ENCODE peak calls at places on chromosomes 12 and 14, in four cellular contexts. L is GM12878, Q is H1, H is K562. M is an unnamed sample.

GRCh38 chr12:118922405-118922804 is 58.9 kb upstream of the SRRM4 start:
- DNase-seq in L (no peak), Q (peak; percentile 53), H (no peak), M (no peak)

GRCh38 chr12:46933947-46934346 is 108.2 kb upstream of the SLC38A4 start:
- DNase-seq in L (no peak), Q (no peak), H (no peak), M (peak; percentile 49)

GRCh38 chr12:24049771-24050170 is 100.3 kb upstream of the SOX5 start:
- DNase-seq in L (no peak), Q (no peak), H (no peak), M (no peak)

GRCh38 chr12:3061129-3061857 is 15.9 kb upstream of the TSPAN9 start:
- DNase-seq in L (no peak), Q (no peak), H (no peak), M (no peak)

GRCh38 chr14:64117671-64118402 is 176.3 kb downstream of the ESR2 start:
- DNase-seq in L (no peak), Q (no peak), H (no peak), M (no peak)

GRCh38 chr12:16726879-16727278 is 120.9 kb upstream of the LMO3 start:
- DNase-seq in L (no peak), Q (no peak), H (no peak), M (no peak)

GRCh38 chr12:109744991-109745942 is 31.6 kb downstream of the FAM222A start:
- DNase-seq in L (no peak), Q (no peak), H (no peak), M (no peak)

GRCh38 chr12:92949466-92949865 is 20.4 kb upstream of the EEA1 start:
- DNase-seq in L (no peak), Q (no peak), H (no peak), M (no peak)

GRCh38 chr12:65327207-65328076 is 49.0 kb downstream of the MSRB3 start:
- DNase-seq in L (no peak), Q (no peak), H (no peak), M (peak; percentile 97)

GRCh38 chr12:125071456-125071855 is 6.2 kb downstream of the AACS start:
- DNase-seq in L (no peak), Q (no peak), H (no peak), M (no peak)

GRCh38 chr14:100370003-100370402 is 46.9 kb downstream of the SLC25A47 start:
- DNase-seq in L (no peak), Q (no peak), H (no peak), M (no peak)

GRCh38 chr12:110619534-110619953 is 5.6 kb downstream of the TCTN1 start:
- DNase-seq in L (peak; percentile 80), Q (no peak), H (no peak), M (no peak)

GRCh38 chr12:101165319-101165718 is 44.7 kb downstream of the SLC5A8 start:
- DNase-seq in L (no peak), Q (no peak), H (no peak), M (no peak)

GRCh38 chr12:49846033-49846432 is 3.1 kb upstream of the BCDIN3D start:
- DNase-seq in L (no peak), Q (no peak), H (no peak), M (no peak)

GRCh38 chr14:34835312-34835711 is 39.8 kb downstream of the BAZ1A start:
- DNase-seq in L (no peak), Q (no peak), H (no peak), M (no peak)

GRCh38 chr12:3988519-3989217 is 115.5 kb upstream of the PARP11 start:
- DNase-seq in L (peak; percentile 36), Q (no peak), H (no peak), M (no peak)

GRCh38 chr14:28382460-28383220 is 383.9 kb upstream of the FOXG1 start:
- DNase-seq in L (no peak), Q (no peak), H (no peak), M (peak; percentile 44)

GRCh38 chr14:56809262-56810215 is 740 bp downstream of the OTX2 start:
- DNase-seq in L (no peak), Q (peak; percentile 68), H (no peak), M (no peak)

GRCh38 chr14:87059060-87059827 is 933.7 kb downstream of the GALC start:
- DNase-seq in L (no peak), Q (no peak), H (no peak), M (no peak)

GRCh38 chr12:75644472-75645072 is 133.2 kb upstream of the KRR1 start:
- DNase-seq in L (no peak), Q (no peak), H (no peak), M (no peak)

GRCh38 chr12:39395866-39396265 is 47.1 kb downstream of the KIF21A start:
- DNase-seq in L (no peak), Q (no peak), H (no peak), M (peak; percentile 28)

GRCh38 chr12:19624401-19624930 is 185.2 kb downstream of the AEBP2 start:
- DNase-seq in L (no peak), Q (no peak), H (no peak), M (no peak)

GRCh38 chr14:70317969-70318634 is 41.4 kb downstream of the COX16 start:
- DNase-seq in L (peak; percentile 2), Q (no peak), H (no peak), M (peak; percentile 97)

GRCh38 chr14:60323199-60323891 is 74.3 kb downstream of the PPM1A start:
- DNase-seq in L (no peak), Q (no peak), H (peak; percentile 29), M (no peak)

GRCh38 chr14:89911018-89911919 is 43.3 kb downstream of the EFCAB11 start:
- DNase-seq in L (no peak), Q (peak; percentile 59), H (no peak), M (peak; percentile 91)

GRCh38 chr14:64209428-64210165 is 84.6 kb downstream of the ESR2 start:
- DNase-seq in L (peak; percentile 48), Q (no peak), H (no peak), M (no peak)

GRCh38 chr14:99688629-99689028 is 4.5 kb downstream of the CYP46A1 start:
- DNase-seq in L (no peak), Q (no peak), H (no peak), M (no peak)

GRCh38 chr12:131896080-131896810 is 1.8 kb downstream of the ULK1 start:
- DNase-seq in L (no peak), Q (peak; percentile 90), H (peak; percentile 80), M (peak; percentile 83)

GRCh38 chr12:131893605-131894312 is 663 bp upstream of the ULK1 start:
- DNase-seq in L (no peak), Q (no peak), H (no peak), M (no peak)

GRCh38 chr12:131894313-131894860 is at the start of gene ULK1:
- DNase-seq in L (peak; percentile 16), Q (peak; percentile 97), H (peak; percentile 99), M (peak; percentile 70)

GRCh38 chr12:131895640-131896079 is 1.2 kb downstream of the ULK1 start:
- DNase-seq in L (no peak), Q (no peak), H (no peak), M (no peak)

DNA sequence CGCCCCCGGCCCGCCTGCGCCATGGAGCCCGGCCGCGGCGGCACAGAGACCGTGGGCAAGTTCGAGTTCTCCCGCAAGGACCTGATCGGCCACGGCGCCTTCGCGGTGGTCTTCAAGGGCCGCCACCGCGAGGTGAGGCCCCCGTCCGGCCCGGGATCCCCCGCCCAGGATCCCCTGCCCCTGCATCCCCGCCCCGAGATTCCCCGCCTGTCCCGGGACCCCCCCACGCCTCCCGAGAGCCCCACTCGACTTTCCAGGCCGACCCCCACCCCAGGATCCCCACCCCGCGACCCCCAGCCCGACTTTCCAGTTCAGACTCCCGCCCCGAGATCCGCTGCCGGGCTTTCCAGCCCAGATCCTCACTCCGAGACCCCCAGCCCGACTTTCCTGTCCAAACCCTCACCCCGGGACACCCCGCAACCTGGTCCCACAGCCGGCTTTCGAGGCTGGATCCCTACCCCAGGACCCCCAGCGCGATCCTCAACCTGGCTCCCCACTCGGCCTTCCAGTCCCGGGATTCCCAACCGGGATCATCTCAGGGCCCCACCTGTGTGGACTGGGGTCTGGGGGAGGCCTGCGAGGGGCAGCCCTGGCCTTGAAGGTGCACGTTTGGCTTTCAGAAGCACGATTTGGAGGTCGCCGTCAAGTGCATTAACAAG is 688 bp downstream of the ULK1 start:
- DNase-seq in L (no peak), Q (peak; percentile 57), H (peak; percentile 35), M (no peak)
- TF ChIP-seq RAD21 in L (no peak), Q (no peak), H (no peak), M (no peak)

DNA sequence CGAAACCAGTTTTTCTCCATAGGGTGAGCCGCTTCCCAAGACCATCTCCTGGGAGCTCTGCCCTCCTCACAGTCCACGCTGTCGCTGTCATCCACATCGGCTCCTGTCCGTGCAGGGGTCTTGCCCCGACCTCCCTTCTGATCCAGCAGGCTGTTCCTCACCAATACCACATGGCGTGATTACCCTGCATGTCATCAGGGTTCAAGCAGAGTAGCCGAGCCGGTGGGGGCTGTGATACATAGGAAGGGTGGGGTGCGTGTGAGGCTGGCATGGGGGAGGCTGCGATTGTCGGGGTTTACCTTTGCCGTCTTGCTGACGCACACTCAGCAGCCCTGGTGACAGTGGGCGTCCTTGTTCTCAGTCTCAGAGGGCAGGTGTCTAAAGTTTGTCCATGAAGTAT is 17.0 kb downstream of the TEDC1 start:
- DNase-seq in L (no peak), Q (no peak), H (no peak), M (no peak)
- TF ChIP-seq KDM1A in L (no peak), Q (no peak), H (no peak), M (no peak)

GRCh38 chr14:36346052-36346451 is 25.6 kb upstream of the MBIP start:
- DNase-seq in L (no peak), Q (no peak), H (no peak), M (no peak)
- TF ChIP-seq YY1 in L (no peak), Q (no peak), H (no peak), M (no peak)

GRCh38 chr14:32713856-32714255 is 224.8 kb upstream of the NPAS3 start:
- DNase-seq in L (no peak), Q (no peak), H (no peak), M (no peak)
- TF ChIP-seq RAD21 in L (no peak), Q (no peak), H (no peak), M (no peak)

DNA sequence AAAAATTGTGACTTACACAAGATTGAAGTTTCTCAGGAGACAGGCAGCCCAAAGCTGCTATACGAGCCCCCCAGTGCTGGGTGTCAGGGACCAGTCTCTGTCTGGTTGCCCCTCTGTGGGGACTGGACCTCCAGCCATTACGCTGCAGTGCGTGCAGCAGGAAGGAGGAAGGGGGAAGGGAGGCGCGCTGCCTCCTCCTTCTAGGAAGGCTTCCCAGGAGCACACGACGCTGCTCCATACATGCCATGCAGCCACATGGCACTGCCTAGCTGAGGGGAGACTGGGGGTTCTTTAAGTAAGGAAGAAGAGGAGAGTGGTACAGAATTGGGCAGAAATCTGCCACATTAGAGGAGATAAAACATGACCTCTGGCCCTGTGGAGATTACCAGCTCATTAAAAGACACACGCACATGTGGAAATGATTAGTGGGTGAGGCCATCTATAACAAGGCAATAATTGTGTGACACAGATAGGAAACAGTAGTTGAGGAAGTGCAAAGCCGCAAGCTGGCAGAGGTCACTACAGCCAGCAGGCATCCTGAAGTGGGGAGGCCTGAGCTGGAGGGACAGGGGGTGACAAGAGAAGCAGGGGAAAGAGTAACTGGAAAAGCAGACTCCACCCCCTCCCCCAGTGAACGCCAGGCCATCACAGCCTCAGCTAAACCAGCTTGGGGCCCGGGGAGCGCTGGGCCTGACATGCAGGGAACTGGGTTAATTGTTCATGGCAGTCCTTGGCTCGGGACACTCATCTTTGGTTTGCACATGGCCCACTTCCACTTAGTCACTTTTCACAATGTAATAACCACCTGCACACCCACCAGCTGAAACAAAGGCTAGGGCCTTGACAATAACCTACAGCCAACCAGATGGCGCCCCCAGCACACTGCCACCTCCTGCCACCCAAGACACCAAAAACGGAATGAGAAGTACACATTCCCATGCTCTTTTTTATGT is 39.6 kb downstream of the CCDC88C start:
- DNase-seq in L (no peak), Q (no peak), H (no peak), M (no peak)
- TF ChIP-seq KDM1A in L (no peak), Q (no peak), H (no peak), M (no peak)

GRCh38 chr12:89856431-89856830 is 147.8 kb upstream of the ATP2B1 start:
- DNase-seq in L (peak; percentile 85), Q (no peak), H (no peak), M (no peak)
- TF ChIP-seq YY1 in L (no peak), Q (no peak), H (no peak), M (no peak)

M was measured in HepG2.